ENCODE peak calls at places on chromosomes 13 and 19, in eight cellular contexts. One of them, this sample, is unnamed.

GRCh38 chr19:35986664-35987570 is 8.1 kb upstream of the SDHAF1 start:
- DNase-seq in WTC11: peak; percentile 61
- DNase-seq in AG09319: no peak
- DNase-seq in pancreas: no peak
- DNase-seq in psoas muscle: peak; percentile 48
- DNase-seq in uterus: no peak
- DNase-seq in sigmoid colon: no peak
- DNase-seq in dorsolateral prefrontal cortex: peak; percentile 33
- DNase-seq in this sample: no peak

GRCh38 chr19:19059018-19059836 is 4.6 kb upstream of the SLC25A42 start:
- DNase-seq in WTC11: no peak
- DNase-seq in AG09319: no peak
- DNase-seq in pancreas: no peak
- DNase-seq in psoas muscle: no peak
- DNase-seq in uterus: no peak
- DNase-seq in sigmoid colon: no peak
- DNase-seq in dorsolateral prefrontal cortex: no peak
- DNase-seq in this sample: no peak

GRCh38 chr13:41061914-41062837 is 867 bp downstream of the WBP4 start:
- DNase-seq in WTC11: no peak
- DNase-seq in AG09319: no peak
- DNase-seq in pancreas: no peak
- DNase-seq in psoas muscle: no peak
- DNase-seq in uterus: no peak
- DNase-seq in sigmoid colon: no peak
- DNase-seq in dorsolateral prefrontal cortex: peak; percentile 42
- DNase-seq in this sample: no peak

GRCh38 chr19:11191273-11191755 is 6.0 kb downstream of the KANK2 start:
- DNase-seq in WTC11: peak; percentile 34
- DNase-seq in AG09319: no peak
- DNase-seq in pancreas: no peak
- DNase-seq in psoas muscle: peak; percentile 88
- DNase-seq in uterus: peak; percentile 68
- DNase-seq in sigmoid colon: peak; percentile 91
- DNase-seq in dorsolateral prefrontal cortex: no peak
- DNase-seq in this sample: no peak

GRCh38 chr19:13339869-13340268 is 166.4 kb downstream of the CACNA1A start:
- DNase-seq in WTC11: peak; percentile 13
- DNase-seq in AG09319: no peak
- DNase-seq in pancreas: no peak
- DNase-seq in psoas muscle: no peak
- DNase-seq in uterus: peak; percentile 12
- DNase-seq in sigmoid colon: no peak
- DNase-seq in dorsolateral prefrontal cortex: no peak
- DNase-seq in this sample: no peak

GRCh38 chr13:78326608-78327007 is 276.7 kb downstream of the POU4F1 start:
- DNase-seq in WTC11: no peak
- DNase-seq in AG09319: no peak
- DNase-seq in pancreas: no peak
- DNase-seq in psoas muscle: no peak
- DNase-seq in uterus: no peak
- DNase-seq in sigmoid colon: no peak
- DNase-seq in dorsolateral prefrontal cortex: no peak
- DNase-seq in this sample: no peak

GRCh38 chr13:111850458-111850857 is 216.5 kb upstream of the SOX1 start:
- DNase-seq in WTC11: no peak
- DNase-seq in AG09319: no peak
- DNase-seq in pancreas: no peak
- DNase-seq in psoas muscle: no peak
- DNase-seq in uterus: no peak
- DNase-seq in sigmoid colon: no peak
- DNase-seq in dorsolateral prefrontal cortex: no peak
- DNase-seq in this sample: no peak

GRCh38 chr13:39129253-39129652 is 91.0 kb downstream of the NHLRC3 start:
- DNase-seq in WTC11: no peak
- DNase-seq in AG09319: no peak
- DNase-seq in pancreas: no peak
- DNase-seq in psoas muscle: no peak
- DNase-seq in uterus: no peak
- DNase-seq in sigmoid colon: no peak
- DNase-seq in dorsolateral prefrontal cortex: no peak
- DNase-seq in this sample: no peak

GRCh38 chr13:113926301-113926761 is 47.5 kb downstream of the C13orf46 start:
- DNase-seq in WTC11: peak; percentile 5
- DNase-seq in AG09319: peak; percentile 64
- DNase-seq in pancreas: no peak
- DNase-seq in psoas muscle: no peak
- DNase-seq in uterus: peak; percentile 33
- DNase-seq in sigmoid colon: peak; percentile 62
- DNase-seq in dorsolateral prefrontal cortex: peak; percentile 23
- DNase-seq in this sample: no peak

GRCh38 chr13:114088863-114089262 is 43.6 kb downstream of the RASA3 start:
- DNase-seq in WTC11: peak; percentile 11
- DNase-seq in AG09319: no peak
- DNase-seq in pancreas: peak; percentile 27
- DNase-seq in psoas muscle: no peak
- DNase-seq in uterus: no peak
- DNase-seq in sigmoid colon: no peak
- DNase-seq in dorsolateral prefrontal cortex: no peak
- DNase-seq in this sample: no peak

GRCh38 chr13:99085139-99085845 is 107.4 kb upstream of the DOCK9 start:
- DNase-seq in WTC11: peak; percentile 30
- DNase-seq in AG09319: no peak
- DNase-seq in pancreas: no peak
- DNase-seq in psoas muscle: no peak
- DNase-seq in uterus: no peak
- DNase-seq in sigmoid colon: peak; percentile 67
- DNase-seq in dorsolateral prefrontal cortex: no peak
- DNase-seq in this sample: no peak

GRCh38 chr13:81872581-81872980 is 1531.7 kb upstream of the SPRY2 start:
- DNase-seq in WTC11: no peak
- DNase-seq in AG09319: no peak
- DNase-seq in pancreas: no peak
- DNase-seq in psoas muscle: no peak
- DNase-seq in uterus: no peak
- DNase-seq in sigmoid colon: no peak
- DNase-seq in dorsolateral prefrontal cortex: no peak
- DNase-seq in this sample: peak; percentile 3

GRCh38 chr19:1407662-1408299 is 395 bp downstream of the DAZAP1 start:
- DNase-seq in WTC11: no peak
- DNase-seq in AG09319: no peak
- DNase-seq in pancreas: peak; percentile 90
- DNase-seq in psoas muscle: no peak
- DNase-seq in uterus: peak; percentile 53
- DNase-seq in sigmoid colon: peak; percentile 74
- DNase-seq in dorsolateral prefrontal cortex: no peak
- DNase-seq in this sample: no peak

GRCh38 chr19:52398091-52398461 is 427 bp downstream of the ZNF528 start:
- DNase-seq in WTC11: peak; percentile 19
- DNase-seq in AG09319: no peak
- DNase-seq in pancreas: no peak
- DNase-seq in psoas muscle: peak; percentile 8
- DNase-seq in uterus: no peak
- DNase-seq in sigmoid colon: no peak
- DNase-seq in dorsolateral prefrontal cortex: no peak
- DNase-seq in this sample: no peak

GRCh38 chr19:39759457-39760184 is 19.0 kb upstream of the LEUTX start:
- DNase-seq in WTC11: no peak
- DNase-seq in AG09319: no peak
- DNase-seq in pancreas: no peak
- DNase-seq in psoas muscle: no peak
- DNase-seq in uterus: no peak
- DNase-seq in sigmoid colon: no peak
- DNase-seq in dorsolateral prefrontal cortex: no peak
- DNase-seq in this sample: no peak

GRCh38 chr19:12364391-12365093 is 941 bp downstream of the ZNF442 start:
- DNase-seq in WTC11: peak; percentile 15
- DNase-seq in AG09319: no peak
- DNase-seq in pancreas: peak; percentile 67
- DNase-seq in psoas muscle: no peak
- DNase-seq in uterus: peak; percentile 18
- DNase-seq in sigmoid colon: peak; percentile 68
- DNase-seq in dorsolateral prefrontal cortex: peak; percentile 27
- DNase-seq in this sample: peak; percentile 20

DNA sequence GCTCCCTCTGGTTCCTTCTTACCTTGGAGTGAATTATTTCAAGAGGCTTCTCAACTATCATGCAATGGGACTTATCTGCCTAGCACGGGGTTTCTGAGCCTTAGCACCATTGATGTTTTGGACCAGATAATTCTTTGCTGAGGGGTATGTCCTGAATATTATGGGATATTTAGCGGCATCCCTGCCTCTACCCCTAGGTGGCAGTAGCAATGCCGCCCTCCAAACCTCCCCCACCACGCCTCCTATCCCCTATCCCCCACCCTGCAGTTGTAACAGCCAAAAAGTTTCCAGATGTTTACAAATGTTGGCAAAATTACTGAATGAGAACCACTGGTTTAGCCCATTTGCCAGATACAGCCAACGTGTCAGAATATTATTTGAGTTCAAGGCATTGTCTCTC is 125.5 kb downstream of the POSTN start:
- DNase-seq in WTC11: peak; percentile 53
- DNase-seq in AG09319: no peak
- DNase-seq in pancreas: no peak
- DNase-seq in psoas muscle: no peak
- DNase-seq in uterus: no peak
- DNase-seq in sigmoid colon: no peak
- DNase-seq in dorsolateral prefrontal cortex: no peak
- DNase-seq in this sample: no peak
- TF ChIP-seq CTCF in WTC11: peak; percentile 51
- TF ChIP-seq CTCF in AG09319: no peak
- TF ChIP-seq CTCF in pancreas: no peak
- TF ChIP-seq CTCF in psoas muscle: no peak
- TF ChIP-seq CTCF in uterus: no peak
- TF ChIP-seq CTCF in sigmoid colon: no peak
- TF ChIP-seq CTCF in dorsolateral prefrontal cortex: no peak
- TF ChIP-seq CTCF in this sample: peak; percentile 29

DNA sequence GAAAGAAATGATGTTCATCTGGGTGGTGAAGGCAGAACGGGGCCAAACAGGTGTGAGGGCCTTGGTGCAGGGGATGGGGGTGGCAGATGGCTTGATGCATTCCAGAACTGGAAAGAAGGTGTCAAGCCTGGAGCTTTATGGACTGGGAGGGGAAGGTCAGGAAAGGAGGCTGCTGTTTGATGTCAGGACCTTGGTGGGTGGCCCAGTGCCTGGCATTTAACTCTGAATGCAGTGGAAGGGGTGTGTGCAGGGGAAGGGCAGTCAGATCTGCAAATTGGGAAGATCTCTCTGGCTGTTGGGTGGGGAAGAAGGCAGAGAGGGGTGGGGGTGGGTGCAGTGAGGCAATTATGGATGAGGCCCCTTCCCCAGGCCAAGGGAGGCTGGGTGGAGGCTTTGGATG is 11.7 kb downstream of the KCTD15 start:
- DNase-seq in WTC11: no peak
- DNase-seq in AG09319: no peak
- DNase-seq in pancreas: peak; percentile 11
- DNase-seq in psoas muscle: no peak
- DNase-seq in uterus: no peak
- DNase-seq in sigmoid colon: no peak
- DNase-seq in dorsolateral prefrontal cortex: no peak
- DNase-seq in this sample: no peak
- TF ChIP-seq CTCF in WTC11: no peak
- TF ChIP-seq CTCF in AG09319: no peak
- TF ChIP-seq CTCF in pancreas: no peak
- TF ChIP-seq CTCF in psoas muscle: no peak
- TF ChIP-seq CTCF in uterus: no peak
- TF ChIP-seq CTCF in sigmoid colon: no peak
- TF ChIP-seq CTCF in dorsolateral prefrontal cortex: no peak
- TF ChIP-seq CTCF in this sample: no peak

GRCh38 chr19:43534811-43535761 is 2.1 kb downstream of the ZNF575 start:
- DNase-seq in WTC11: peak; percentile 92
- DNase-seq in AG09319: no peak
- DNase-seq in pancreas: peak; percentile 85
- DNase-seq in psoas muscle: peak; percentile 72
- DNase-seq in uterus: peak; percentile 73
- DNase-seq in sigmoid colon: peak; percentile 87
- DNase-seq in dorsolateral prefrontal cortex: peak; percentile 45
- DNase-seq in this sample: peak; percentile 68

GRCh38 chr19:43534305-43534612 is 1.3 kb downstream of the ZNF575 start:
- DNase-seq in WTC11: no peak
- DNase-seq in AG09319: no peak
- DNase-seq in pancreas: no peak
- DNase-seq in psoas muscle: no peak
- DNase-seq in uterus: no peak
- DNase-seq in sigmoid colon: no peak
- DNase-seq in dorsolateral prefrontal cortex: no peak
- DNase-seq in this sample: no peak

GRCh38 chr19:43540381-43540780 is 7.4 kb downstream of the ZNF575 start:
- DNase-seq in WTC11: no peak
- DNase-seq in AG09319: no peak
- DNase-seq in pancreas: no peak
- DNase-seq in psoas muscle: no peak
- DNase-seq in uterus: no peak
- DNase-seq in sigmoid colon: no peak
- DNase-seq in dorsolateral prefrontal cortex: no peak
- DNase-seq in this sample: no peak

GRCh38 chr19:43541920-43542650 is 9.1 kb downstream of the ZNF575 start:
- DNase-seq in WTC11: no peak
- DNase-seq in AG09319: no peak
- DNase-seq in pancreas: no peak
- DNase-seq in psoas muscle: no peak
- DNase-seq in uterus: no peak
- DNase-seq in sigmoid colon: no peak
- DNase-seq in dorsolateral prefrontal cortex: no peak
- DNase-seq in this sample: no peak

GRCh38 chr19:43538922-43539321 is 5.9 kb downstream of the ZNF575 start:
- DNase-seq in WTC11: no peak
- DNase-seq in AG09319: no peak
- DNase-seq in pancreas: no peak
- DNase-seq in psoas muscle: no peak
- DNase-seq in uterus: no peak
- DNase-seq in sigmoid colon: no peak
- DNase-seq in dorsolateral prefrontal cortex: no peak
- DNase-seq in this sample: no peak
- TF ChIP-seq CTCF in WTC11: no peak
- TF ChIP-seq CTCF in AG09319: no peak
- TF ChIP-seq CTCF in pancreas: no peak
- TF ChIP-seq CTCF in psoas muscle: no peak
- TF ChIP-seq CTCF in uterus: no peak
- TF ChIP-seq CTCF in sigmoid colon: no peak
- TF ChIP-seq CTCF in dorsolateral prefrontal cortex: no peak
- TF ChIP-seq CTCF in this sample: no peak

DNA sequence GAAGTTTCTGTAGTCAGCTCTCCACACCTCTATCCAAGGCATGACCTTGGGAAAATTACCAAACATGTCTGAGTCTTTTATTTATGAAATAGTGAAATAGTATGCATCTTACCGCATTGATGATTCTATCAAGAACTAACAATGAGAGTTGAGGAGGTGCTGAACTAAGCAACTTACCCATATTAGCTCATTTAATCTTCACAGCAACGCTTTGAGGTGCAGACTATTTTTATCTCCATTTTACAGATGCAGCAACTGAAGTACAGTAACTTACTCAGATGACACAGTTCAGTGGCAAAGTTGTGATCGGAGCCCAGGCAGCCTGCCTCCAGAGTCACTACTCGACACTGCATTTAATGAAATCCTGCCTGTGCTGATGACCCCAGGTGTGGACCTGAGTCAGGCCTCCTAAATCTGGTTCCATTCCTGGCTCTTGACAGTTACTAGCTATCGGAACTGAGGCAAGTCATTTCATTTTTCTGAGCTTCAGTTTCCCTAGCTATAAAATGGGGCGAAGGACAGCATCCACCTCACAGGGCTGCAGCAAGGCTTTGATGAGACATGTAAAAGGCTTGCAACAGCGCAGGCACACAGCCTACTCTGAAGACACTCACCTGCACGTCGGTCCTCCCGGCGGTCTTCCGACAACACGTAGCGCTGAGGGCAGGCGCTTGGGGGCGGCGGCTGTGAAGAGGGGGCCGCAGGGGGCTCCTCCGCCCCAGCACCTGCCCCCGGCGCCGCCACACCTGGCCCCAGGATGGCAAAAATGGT is 1.6 kb downstream of the MYPOP start:
- DNase-seq in WTC11: no peak
- DNase-seq in AG09319: no peak
- DNase-seq in pancreas: no peak
- DNase-seq in psoas muscle: no peak
- DNase-seq in uterus: no peak
- DNase-seq in sigmoid colon: no peak
- DNase-seq in dorsolateral prefrontal cortex: no peak
- DNase-seq in this sample: no peak
- TF ChIP-seq CTCF in WTC11: no peak
- TF ChIP-seq CTCF in AG09319: no peak
- TF ChIP-seq CTCF in pancreas: no peak
- TF ChIP-seq CTCF in psoas muscle: no peak
- TF ChIP-seq CTCF in uterus: no peak
- TF ChIP-seq CTCF in sigmoid colon: no peak
- TF ChIP-seq CTCF in dorsolateral prefrontal cortex: no peak
- TF ChIP-seq CTCF in this sample: no peak